ENCODE peak calls at places on chromosome 15, in five cellular contexts. One of them, this sample, is unnamed.

GRCh38 chr15:38049876-38050275 is 115.4 kb downstream of the TMCO5A start:
- DNase-seq in PC-9: no peak
- DNase-seq in effector memory CD4-positive, alpha-beta T cell: no peak
- DNase-seq in astrocyte of the spinal cord: no peak
- DNase-seq in sigmoid colon: no peak
- DNase-seq in this sample: no peak

GRCh38 chr15:52095597-52096262 is 16.8 kb downstream of the BCL2L10 start:
- DNase-seq in PC-9: peak
- DNase-seq in effector memory CD4-positive, alpha-beta T cell: no peak
- DNase-seq in astrocyte of the spinal cord: peak
- DNase-seq in sigmoid colon: no peak
- DNase-seq in this sample: no peak

GRCh38 chr15:85587707-85588441 is 206.9 kb downstream of the KLHL25 start:
- DNase-seq in PC-9: peak
- DNase-seq in effector memory CD4-positive, alpha-beta T cell: no peak
- DNase-seq in astrocyte of the spinal cord: peak
- DNase-seq in sigmoid colon: no peak
- DNase-seq in this sample: no peak

GRCh38 chr15:101539930-101540329 is 50.4 kb upstream of the PCSK6 start:
- DNase-seq in PC-9: no peak
- DNase-seq in effector memory CD4-positive, alpha-beta T cell: no peak
- DNase-seq in astrocyte of the spinal cord: no peak
- DNase-seq in sigmoid colon: peak
- DNase-seq in this sample: no peak

GRCh38 chr15:26766262-26766661 is 6.6 kb downstream of the GABRB3 start:
- DNase-seq in PC-9: no peak
- DNase-seq in effector memory CD4-positive, alpha-beta T cell: no peak
- DNase-seq in astrocyte of the spinal cord: no peak
- DNase-seq in sigmoid colon: no peak
- DNase-seq in this sample: no peak

GRCh38 chr15:75031773-75032302 is 8.4 kb downstream of the PPCDC start:
- DNase-seq in PC-9: no peak
- DNase-seq in effector memory CD4-positive, alpha-beta T cell: no peak
- DNase-seq in astrocyte of the spinal cord: no peak
- DNase-seq in sigmoid colon: no peak
- DNase-seq in this sample: no peak

GRCh38 chr15:80689297-80689696 is 5.8 kb upstream of the ABHD17C start:
- DNase-seq in PC-9: no peak
- DNase-seq in effector memory CD4-positive, alpha-beta T cell: no peak
- DNase-seq in astrocyte of the spinal cord: no peak
- DNase-seq in sigmoid colon: no peak
- DNase-seq in this sample: no peak

GRCh38 chr15:82808634-82809041 is 790 bp upstream of the WHAMM start:
- DNase-seq in PC-9: peak
- DNase-seq in effector memory CD4-positive, alpha-beta T cell: no peak
- DNase-seq in astrocyte of the spinal cord: no peak
- DNase-seq in sigmoid colon: no peak
- DNase-seq in this sample: no peak

GRCh38 chr15:40287968-40288367 is 5.1 kb upstream of the ANKRD63 start:
- DNase-seq in PC-9: no peak
- DNase-seq in effector memory CD4-positive, alpha-beta T cell: no peak
- DNase-seq in astrocyte of the spinal cord: no peak
- DNase-seq in sigmoid colon: no peak
- DNase-seq in this sample: no peak

GRCh38 chr15:92625297-92625980 is 30.1 kb downstream of the FAM174B start:
- DNase-seq in PC-9: no peak
- DNase-seq in effector memory CD4-positive, alpha-beta T cell: no peak
- DNase-seq in astrocyte of the spinal cord: peak
- DNase-seq in sigmoid colon: no peak
- DNase-seq in this sample: no peak

GRCh38 chr15:79617071-79617470 is 184.9 kb downstream of the MINAR1 start:
- DNase-seq in PC-9: no peak
- DNase-seq in effector memory CD4-positive, alpha-beta T cell: no peak
- DNase-seq in astrocyte of the spinal cord: no peak
- DNase-seq in sigmoid colon: no peak
- DNase-seq in this sample: no peak

GRCh38 chr15:71791975-71792374 is 18.4 kb upstream of the NR2E3 start:
- DNase-seq in PC-9: no peak
- DNase-seq in effector memory CD4-positive, alpha-beta T cell: no peak
- DNase-seq in astrocyte of the spinal cord: no peak
- DNase-seq in sigmoid colon: peak
- DNase-seq in this sample: no peak

GRCh38 chr15:81189583-81190283 is 6.9 kb upstream of the IL16 start:
- DNase-seq in PC-9: no peak
- DNase-seq in effector memory CD4-positive, alpha-beta T cell: no peak
- DNase-seq in astrocyte of the spinal cord: peak
- DNase-seq in sigmoid colon: peak
- DNase-seq in this sample: peak

GRCh38 chr15:101810905-101811304 is 1.1 kb upstream of the OR4F15 start:
- DNase-seq in PC-9: no peak
- DNase-seq in effector memory CD4-positive, alpha-beta T cell: no peak
- DNase-seq in astrocyte of the spinal cord: no peak
- DNase-seq in sigmoid colon: no peak
- DNase-seq in this sample: no peak

GRCh38 chr15:67550522-67550921 is 8.0 kb downstream of the MAP2K5 start:
- DNase-seq in PC-9: no peak
- DNase-seq in effector memory CD4-positive, alpha-beta T cell: no peak
- DNase-seq in astrocyte of the spinal cord: no peak
- DNase-seq in sigmoid colon: no peak
- DNase-seq in this sample: no peak

GRCh38 chr15:78616506-78616905 is 4.3 kb downstream of the CHRNA3 start:
- DNase-seq in PC-9: no peak
- DNase-seq in effector memory CD4-positive, alpha-beta T cell: no peak
- DNase-seq in astrocyte of the spinal cord: no peak
- DNase-seq in sigmoid colon: no peak
- DNase-seq in this sample: no peak

GRCh38 chr15:68755731-68756130 is 65.0 kb downstream of the ANP32A start:
- DNase-seq in PC-9: no peak
- DNase-seq in effector memory CD4-positive, alpha-beta T cell: no peak
- DNase-seq in astrocyte of the spinal cord: no peak
- DNase-seq in sigmoid colon: no peak
- DNase-seq in this sample: no peak

GRCh38 chr15:24944939-24945338 is 9.8 kb upstream of the SNRPN start:
- DNase-seq in PC-9: no peak
- DNase-seq in effector memory CD4-positive, alpha-beta T cell: no peak
- DNase-seq in astrocyte of the spinal cord: no peak
- DNase-seq in sigmoid colon: no peak
- DNase-seq in this sample: no peak

GRCh38 chr15:82298520-82298919 is 35.9 kb downstream of the SAXO2 start:
- DNase-seq in PC-9: no peak
- DNase-seq in effector memory CD4-positive, alpha-beta T cell: peak
- DNase-seq in astrocyte of the spinal cord: no peak
- DNase-seq in sigmoid colon: no peak
- DNase-seq in this sample: no peak

GRCh38 chr15:73362900-73363299 is 5.9 kb downstream of the HCN4 start:
- DNase-seq in PC-9: no peak
- DNase-seq in effector memory CD4-positive, alpha-beta T cell: no peak
- DNase-seq in astrocyte of the spinal cord: no peak
- DNase-seq in sigmoid colon: no peak
- DNase-seq in this sample: no peak

GRCh38 chr15:87368511-87368910 is 888.0 kb downstream of the NTRK3 start:
- DNase-seq in PC-9: no peak
- DNase-seq in effector memory CD4-positive, alpha-beta T cell: no peak
- DNase-seq in astrocyte of the spinal cord: no peak
- DNase-seq in sigmoid colon: no peak
- DNase-seq in this sample: no peak

GRCh38 chr15:68806220-68807105 is 14.2 kb downstream of the ANP32A start:
- DNase-seq in PC-9: no peak
- DNase-seq in effector memory CD4-positive, alpha-beta T cell: no peak
- DNase-seq in astrocyte of the spinal cord: no peak
- DNase-seq in sigmoid colon: peak
- DNase-seq in this sample: no peak

GRCh38 chr15:47398115-47398514 is 319.2 kb upstream of the SEMA6D start:
- DNase-seq in PC-9: no peak
- DNase-seq in effector memory CD4-positive, alpha-beta T cell: no peak
- DNase-seq in astrocyte of the spinal cord: no peak
- DNase-seq in sigmoid colon: no peak
- DNase-seq in this sample: no peak

GRCh38 chr15:41983621-41984571 is 11.5 kb upstream of the EHD4 start:
- DNase-seq in PC-9: no peak
- DNase-seq in effector memory CD4-positive, alpha-beta T cell: no peak
- DNase-seq in astrocyte of the spinal cord: no peak
- DNase-seq in sigmoid colon: peak
- DNase-seq in this sample: no peak

GRCh38 chr15:33201376-33202189 is 7.1 kb upstream of the FMN1 start:
- DNase-seq in PC-9: peak
- DNase-seq in effector memory CD4-positive, alpha-beta T cell: no peak
- DNase-seq in astrocyte of the spinal cord: peak
- DNase-seq in sigmoid colon: no peak
- DNase-seq in this sample: peak

GRCh38 chr15:83284563-83285283 is at the start of gene BNC1:
- DNase-seq in PC-9: no peak
- DNase-seq in effector memory CD4-positive, alpha-beta T cell: no peak
- DNase-seq in astrocyte of the spinal cord: peak
- DNase-seq in sigmoid colon: no peak
- DNase-seq in this sample: no peak

GRCh38 chr15:40843885-40844542 is at the start of gene SPINT1:
- DNase-seq in PC-9: peak
- DNase-seq in effector memory CD4-positive, alpha-beta T cell: no peak
- DNase-seq in astrocyte of the spinal cord: no peak
- DNase-seq in sigmoid colon: no peak
- DNase-seq in this sample: no peak

GRCh38 chr15:85702321-85703230 is 92.1 kb downstream of the KLHL25 start:
- DNase-seq in PC-9: no peak
- DNase-seq in effector memory CD4-positive, alpha-beta T cell: no peak
- DNase-seq in astrocyte of the spinal cord: peak
- DNase-seq in sigmoid colon: no peak
- DNase-seq in this sample: no peak

GRCh38 chr15:43469867-43470266 is 23.1 kb downstream of the TP53BP1 start:
- DNase-seq in PC-9: no peak
- DNase-seq in effector memory CD4-positive, alpha-beta T cell: no peak
- DNase-seq in astrocyte of the spinal cord: peak
- DNase-seq in sigmoid colon: no peak
- DNase-seq in this sample: no peak

GRCh38 chr15:60535265-60535664 is 56.3 kb upstream of the ICE2 start:
- DNase-seq in PC-9: no peak
- DNase-seq in effector memory CD4-positive, alpha-beta T cell: no peak
- DNase-seq in astrocyte of the spinal cord: no peak
- DNase-seq in sigmoid colon: no peak
- DNase-seq in this sample: no peak

GRCh38 chr15:66405605-66406004 is 18.9 kb downstream of the MAP2K1 start:
- DNase-seq in PC-9: no peak
- DNase-seq in effector memory CD4-positive, alpha-beta T cell: no peak
- DNase-seq in astrocyte of the spinal cord: peak
- DNase-seq in sigmoid colon: no peak
- DNase-seq in this sample: no peak

GRCh38 chr15:27336676-27337075 is 365.7 kb downstream of the GABRG3 start:
- DNase-seq in PC-9: no peak
- DNase-seq in effector memory CD4-positive, alpha-beta T cell: no peak
- DNase-seq in astrocyte of the spinal cord: peak
- DNase-seq in sigmoid colon: no peak
- DNase-seq in this sample: no peak

DNA sequence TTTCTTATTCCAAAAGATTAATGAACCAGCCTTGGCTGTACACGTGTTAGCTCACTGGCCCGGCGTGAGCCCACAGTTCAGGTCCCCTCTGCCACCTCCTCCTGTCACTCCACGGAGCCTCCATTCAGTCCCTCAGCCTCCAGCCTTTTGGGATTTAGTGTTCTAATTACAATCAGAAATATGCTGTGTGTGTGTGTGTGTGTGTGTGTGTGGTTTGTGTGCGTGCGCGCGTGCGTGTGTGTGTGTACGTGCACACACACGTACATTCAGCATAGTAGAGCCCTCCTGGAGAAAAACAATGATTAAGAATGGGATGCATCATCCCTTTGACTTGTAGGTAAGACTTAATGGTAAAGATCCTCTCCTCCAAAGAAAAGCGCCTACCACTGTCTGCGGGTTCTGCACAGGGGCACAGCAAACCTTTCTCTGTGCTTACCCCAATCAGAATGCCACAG is 791 bp downstream of the CA12 start:
- DNase-seq in PC-9: no peak
- DNase-seq in effector memory CD4-positive, alpha-beta T cell: no peak
- DNase-seq in astrocyte of the spinal cord: no peak
- DNase-seq in sigmoid colon: no peak
- DNase-seq in this sample: no peak
- H3K4me3 ChIP-seq in PC-9: no peak
- H3K4me3 ChIP-seq in effector memory CD4-positive, alpha-beta T cell: no peak
- H3K4me3 ChIP-seq in astrocyte of the spinal cord: peak
- H3K4me3 ChIP-seq in sigmoid colon: peak
- H3K4me3 ChIP-seq in this sample: peak

GRCh38 chr15:70757627-70758026 is 5.7 kb downstream of the UACA start:
- DNase-seq in PC-9: no peak
- DNase-seq in effector memory CD4-positive, alpha-beta T cell: no peak
- DNase-seq in astrocyte of the spinal cord: no peak
- DNase-seq in sigmoid colon: no peak
- DNase-seq in this sample: no peak
- H3K4me3 ChIP-seq in PC-9: no peak
- H3K4me3 ChIP-seq in effector memory CD4-positive, alpha-beta T cell: no peak
- H3K4me3 ChIP-seq in astrocyte of the spinal cord: no peak
- H3K4me3 ChIP-seq in sigmoid colon: no peak
- H3K4me3 ChIP-seq in this sample: no peak

GRCh38 chr15:44550256-44550655 is 13.3 kb downstream of the EIF3J start:
- DNase-seq in PC-9: no peak
- DNase-seq in effector memory CD4-positive, alpha-beta T cell: no peak
- DNase-seq in astrocyte of the spinal cord: peak
- DNase-seq in sigmoid colon: no peak
- DNase-seq in this sample: no peak

GRCh38 chr15:44541282-44541958 is 4.5 kb downstream of the EIF3J start:
- DNase-seq in PC-9: no peak
- DNase-seq in effector memory CD4-positive, alpha-beta T cell: no peak
- DNase-seq in astrocyte of the spinal cord: peak
- DNase-seq in sigmoid colon: no peak
- DNase-seq in this sample: no peak

GRCh38 chr15:44550734-44551133 is 13.8 kb downstream of the EIF3J start:
- DNase-seq in PC-9: no peak
- DNase-seq in effector memory CD4-positive, alpha-beta T cell: no peak
- DNase-seq in astrocyte of the spinal cord: no peak
- DNase-seq in sigmoid colon: no peak
- DNase-seq in this sample: no peak

GRCh38 chr15:44545934-44546802 is 9.2 kb downstream of the EIF3J start:
- DNase-seq in PC-9: no peak
- DNase-seq in effector memory CD4-positive, alpha-beta T cell: no peak
- DNase-seq in astrocyte of the spinal cord: peak
- DNase-seq in sigmoid colon: no peak
- DNase-seq in this sample: peak
- H3K4me3 ChIP-seq in PC-9: no peak
- H3K4me3 ChIP-seq in effector memory CD4-positive, alpha-beta T cell: no peak
- H3K4me3 ChIP-seq in astrocyte of the spinal cord: no peak
- H3K4me3 ChIP-seq in sigmoid colon: no peak
- H3K4me3 ChIP-seq in this sample: no peak

DNA sequence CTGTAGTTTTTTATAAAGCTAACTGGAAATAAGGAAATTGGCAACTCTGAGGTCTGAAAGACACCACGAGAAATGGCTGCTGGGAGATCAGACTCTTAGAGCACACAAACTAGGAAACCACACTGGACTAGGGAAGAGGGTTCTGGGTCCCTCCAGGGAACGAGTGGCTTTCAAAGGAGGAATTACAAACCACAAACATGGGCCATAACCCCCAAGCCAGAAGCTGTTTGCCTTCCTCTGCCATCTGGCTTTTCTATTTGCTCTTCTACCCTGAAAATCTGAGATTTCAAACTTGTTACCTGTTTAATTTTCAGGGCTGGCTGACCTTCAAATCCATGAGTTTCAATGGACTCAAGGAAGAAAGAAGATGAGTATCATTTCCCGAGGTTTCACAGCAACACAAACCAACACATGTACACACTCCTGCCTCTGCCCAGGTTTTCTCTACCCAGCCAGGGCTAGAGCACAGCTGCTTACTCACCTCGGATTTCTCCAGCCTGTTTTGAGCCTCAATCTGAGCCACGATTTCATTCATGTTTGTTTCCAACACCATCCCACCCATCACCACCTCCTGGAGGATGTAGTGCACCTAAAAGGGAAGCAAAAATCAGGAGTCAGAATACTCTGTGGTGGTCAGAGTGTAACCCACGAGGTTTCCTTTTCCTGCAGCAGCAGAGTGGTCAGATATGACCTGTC is 22.6 kb upstream of the ANPEP start:
- DNase-seq in PC-9: no peak
- DNase-seq in effector memory CD4-positive, alpha-beta T cell: no peak
- DNase-seq in astrocyte of the spinal cord: peak
- DNase-seq in sigmoid colon: no peak
- DNase-seq in this sample: no peak
- H3K4me3 ChIP-seq in PC-9: peak
- H3K4me3 ChIP-seq in effector memory CD4-positive, alpha-beta T cell: no peak
- H3K4me3 ChIP-seq in astrocyte of the spinal cord: peak
- H3K4me3 ChIP-seq in sigmoid colon: no peak
- H3K4me3 ChIP-seq in this sample: peak

This sample was measured in gastrocnemius medialis.